ENCODE peak calls at places on chromosomes 11 and 22, in seven cellular contexts. J is cardiac muscle cell, K is heart left ventricle, P is endodermal cell, B is neural progenitor cell, A is A549, D is Peyer's patch. O is an unnamed sample.

GRCh38 chr22:38187413-38188212 is 6.0 kb upstream of the PLA2G6 start:
- DNase-seq in J (peak), K (no peak), P (no peak), B (no peak), A (no peak), D (no peak), O (no peak)

GRCh38 chr11:28679795-28680194 is 571.6 kb downstream of the METTL15 start:
- DNase-seq in J (peak), K (no peak), P (no peak), B (no peak), A (no peak), D (no peak), O (no peak)

GRCh38 chr22:31155425-31155824 is 4.6 kb upstream of the RNF185 start:
- DNase-seq in J (peak), K (no peak), P (no peak), B (no peak), A (no peak), D (no peak), O (no peak)

GRCh38 chr22:27329471-27329870 is 472.1 kb downstream of the MN1 start:
- DNase-seq in J (no peak), K (no peak), P (peak), B (peak), A (no peak), D (no peak), O (no peak)

GRCh38 chr22:29580200-29580810 is 608 bp downstream of the NIPSNAP1 start:
- DNase-seq in J (no peak), K (no peak), P (peak), B (peak), A (no peak), D (no peak), O (no peak)

GRCh38 chr11:68380786-68381622 is 68.6 kb downstream of the LRP5 start:
- DNase-seq in J (peak), K (peak), P (no peak), B (no peak), A (peak), D (peak), O (no peak)

GRCh38 chr11:67996622-67997459 is 7.1 kb downstream of the UNC93B1 start:
- DNase-seq in J (peak), K (peak), P (peak), B (peak), A (no peak), D (peak), O (no peak)

GRCh38 chr11:115980747-115981475 is 476.7 kb upstream of the CADM1 start:
- DNase-seq in J (no peak), K (no peak), P (no peak), B (no peak), A (no peak), D (no peak), O (no peak)

GRCh38 chr11:109934151-109934550 is 159.0 kb upstream of the ZC3H12C start:
- DNase-seq in J (no peak), K (no peak), P (no peak), B (no peak), A (no peak), D (no peak), O (no peak)

GRCh38 chr11:68872216-68873003 is 30.7 kb upstream of the CPT1A start:
- DNase-seq in J (peak), K (no peak), P (no peak), B (no peak), A (no peak), D (no peak), O (no peak)

GRCh38 chr11:82899957-82900276 is 313 bp downstream of the PRCP start:
- DNase-seq in J (no peak), K (no peak), P (no peak), B (no peak), A (no peak), D (no peak), O (no peak)

GRCh38 chr11:117314840-117315239 is 1.2 kb downstream of the BACE1 start:
- DNase-seq in J (peak), K (no peak), P (peak), B (peak), A (no peak), D (no peak), O (no peak)

GRCh38 chr11:118953265-118953664 is 2.8 kb upstream of the UPK2 start:
- DNase-seq in J (peak), K (no peak), P (peak), B (peak), A (no peak), D (no peak), O (no peak)

GRCh38 chr11:118841469-118842222 is 42.0 kb upstream of the CXCR5 start:
- DNase-seq in J (no peak), K (no peak), P (no peak), B (no peak), A (no peak), D (peak), O (peak)

GRCh38 chr11:112837162-112837826 is 123.9 kb upstream of the NCAM1 start:
- DNase-seq in J (no peak), K (peak), P (peak), B (no peak), A (no peak), D (no peak), O (no peak)

GRCh38 chr11:103907548-103908455 is 128.6 kb upstream of the DDI1 start:
- DNase-seq in J (peak), K (no peak), P (no peak), B (no peak), A (no peak), D (no peak), O (no peak)

GRCh38 chr22:44012172-44012571 is 11.9 kb upstream of the PARVB start:
- DNase-seq in J (no peak), K (no peak), P (no peak), B (no peak), A (no peak), D (no peak), O (no peak)

GRCh38 chr11:43738600-43739409 is 58.3 kb downstream of the HSD17B12 start:
- DNase-seq in J (peak), K (no peak), P (no peak), B (peak), A (no peak), D (no peak), O (no peak)

GRCh38 chr11:75491465-75491864 is 34.3 kb downstream of the GDPD5 start:
- DNase-seq in J (no peak), K (no peak), P (no peak), B (no peak), A (no peak), D (no peak), O (no peak)

GRCh38 chr11:133920109-133920990 is 36.4 kb downstream of the IGSF9B start:
- DNase-seq in J (no peak), K (no peak), P (no peak), B (no peak), A (no peak), D (no peak), O (no peak)

GRCh38 chr22:42992886-42993479 is 22.0 kb downstream of the PACSIN2 start:
- DNase-seq in J (no peak), K (no peak), P (no peak), B (no peak), A (no peak), D (no peak), O (no peak)

GRCh38 chr22:24146190-24146616 is 35.1 kb upstream of the SUSD2 start:
- DNase-seq in J (peak), K (no peak), P (peak), B (peak), A (peak), D (peak), O (no peak)

GRCh38 chr11:6626971-6627761 is 7.9 kb upstream of the TPP1 start:
- DNase-seq in J (no peak), K (peak), P (no peak), B (no peak), A (no peak), D (no peak), O (no peak)

GRCh38 chr22:44026066-44026629 is 2.0 kb downstream of the PARVB start:
- DNase-seq in J (no peak), K (peak), P (no peak), B (no peak), A (no peak), D (no peak), O (no peak)

GRCh38 chr11:124763156-124763947 is 1.3 kb upstream of the ESAM start:
- DNase-seq in J (peak), K (peak), P (peak), B (peak), A (no peak), D (peak), O (peak)

GRCh38 chr11:134560066-134560465 is 148.0 kb upstream of the B3GAT1 start:
- DNase-seq in J (no peak), K (no peak), P (peak), B (no peak), A (no peak), D (no peak), O (no peak)

DNA sequence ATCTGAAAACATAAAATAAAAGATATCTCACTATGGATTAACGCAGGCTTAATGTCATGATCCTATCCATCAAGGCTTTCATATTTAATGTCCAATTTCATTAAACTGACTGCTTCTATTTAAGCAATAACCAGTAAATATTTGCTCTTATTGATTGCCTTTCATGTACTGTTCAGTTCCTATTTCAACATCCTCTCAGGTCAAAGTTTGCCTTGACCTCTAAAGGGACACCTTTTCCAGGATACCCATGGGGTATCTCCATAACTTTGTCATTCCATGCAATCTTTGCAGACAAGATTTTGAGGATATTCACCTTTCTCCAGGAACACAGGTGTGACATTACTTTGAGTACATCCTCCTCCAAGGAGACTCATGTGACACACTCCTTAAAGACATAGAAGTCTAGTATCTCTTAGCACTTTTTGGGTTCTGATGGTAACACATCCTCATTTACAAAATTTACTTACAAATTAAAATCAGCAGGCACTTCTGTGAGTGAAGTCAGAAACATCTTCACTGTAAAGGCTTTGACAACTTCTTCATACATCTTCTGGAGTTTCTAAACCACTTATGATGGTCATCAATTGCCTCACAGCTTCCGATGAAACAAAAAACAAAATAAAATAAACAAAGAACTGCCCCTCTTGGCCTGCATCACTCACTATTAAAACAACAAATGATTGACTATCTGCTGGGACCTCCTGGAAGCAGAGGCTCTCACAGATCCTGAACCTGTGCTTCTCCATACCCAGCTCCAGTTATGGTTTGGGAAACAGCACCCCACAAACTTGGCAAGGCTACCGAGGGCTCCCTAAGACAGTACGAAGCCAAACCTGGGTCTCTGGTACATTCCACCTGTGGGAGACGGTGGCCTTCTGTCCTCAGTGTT is 7.0 kb upstream of the SLC22A25 start:
- DNase-seq in J (no peak), K (no peak), P (no peak), B (no peak), A (no peak), D (no peak), O (no peak)
- TF ChIP-seq CTCF in J (no peak), K (no peak), P (no peak), B (no peak), A (no peak), D (no peak), O (no peak)

GRCh38 chr11:10483174-10483573 is 28.1 kb downstream of the AMPD3 start:
- DNase-seq in J (no peak), K (no peak), P (peak), B (no peak), A (no peak), D (no peak), O (no peak)

GRCh38 chr11:10480026-10480425 is 25.0 kb downstream of the AMPD3 start:
- DNase-seq in J (no peak), K (no peak), P (no peak), B (no peak), A (no peak), D (no peak), O (no peak)

GRCh38 chr11:10480760-10481159 is 25.7 kb downstream of the AMPD3 start:
- DNase-seq in J (no peak), K (no peak), P (no peak), B (no peak), A (no peak), D (no peak), O (no peak)

GRCh38 chr11:10483584-10483983 is 28.5 kb downstream of the AMPD3 start:
- DNase-seq in J (no peak), K (no peak), P (peak), B (no peak), A (no peak), D (no peak), O (no peak)

DNA sequence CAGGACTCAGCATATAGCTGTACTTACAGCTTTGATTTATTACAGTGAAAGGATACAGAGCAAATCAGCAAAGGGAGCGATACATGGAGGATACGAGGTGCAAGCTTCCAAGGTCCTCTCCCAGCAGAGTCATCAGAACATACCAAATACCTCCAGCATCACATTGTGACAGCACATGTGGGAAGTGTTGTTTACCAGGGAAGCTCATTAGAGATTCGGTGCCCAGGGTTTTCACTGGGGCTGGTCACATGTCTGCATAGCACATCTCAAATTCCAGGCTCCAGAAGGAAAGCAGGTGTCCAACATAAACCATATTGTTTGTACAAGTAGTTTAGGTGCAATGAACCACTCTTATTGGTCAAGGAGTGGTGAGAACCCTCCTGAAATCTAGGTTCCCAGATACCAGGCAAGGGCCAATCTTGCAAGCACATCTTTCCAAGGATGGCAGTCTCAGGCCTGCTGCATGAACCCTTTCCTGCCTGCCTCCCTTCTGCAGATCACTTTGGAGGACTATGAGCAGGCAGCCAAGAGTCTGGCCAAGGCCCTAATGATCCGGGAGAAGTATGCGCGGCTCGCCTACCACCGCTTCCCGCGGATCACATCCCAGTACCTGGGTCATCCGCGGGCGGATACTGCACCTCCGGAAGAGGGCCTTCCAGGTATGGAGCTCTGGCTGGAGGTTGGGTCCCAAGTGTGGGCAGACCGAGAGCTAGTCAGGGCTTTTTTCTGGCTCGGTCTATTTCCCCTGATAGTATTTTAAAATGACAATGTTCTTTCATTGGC is 26.7 kb downstream of the AMPD3 start:
- DNase-seq in J (no peak), K (no peak), P (no peak), B (no peak), A (no peak), D (no peak), O (peak)
- H3K27ac ChIP-seq in J (no peak), K (no peak), P (no peak), B (no peak), A (no peak), D (no peak), O (no peak)

GRCh38 chr11:66880484-66881211 is 23.8 kb downstream of the LRFN4 start:
- DNase-seq in J (no peak), K (no peak), P (no peak), B (no peak), A (no peak), D (no peak), O (peak)

GRCh38 chr11:66879583-66879982 is 22.7 kb downstream of the LRFN4 start:
- DNase-seq in J (no peak), K (no peak), P (no peak), B (no peak), A (no peak), D (no peak), O (no peak)

GRCh38 chr11:66882540-66882939 is 25.7 kb downstream of the LRFN4 start:
- DNase-seq in J (no peak), K (no peak), P (no peak), B (no peak), A (no peak), D (no peak), O (no peak)

GRCh38 chr11:66881927-66882452 is 25.1 kb downstream of the LRFN4 start:
- DNase-seq in J (no peak), K (no peak), P (no peak), B (no peak), A (no peak), D (no peak), O (no peak)

GRCh38 chr11:66881436-66881835 is 24.6 kb downstream of the LRFN4 start:
- DNase-seq in J (no peak), K (no peak), P (no peak), B (no peak), A (no peak), D (no peak), O (no peak)
- TF ChIP-seq CTCF in J (no peak), K (no peak), P (no peak), B (no peak), A (no peak), D (no peak), O (no peak)

GRCh38 chr22:20782601-20783299 is 8.8 kb downstream of the SERPIND1 start:
- DNase-seq in J (no peak), K (no peak), P (no peak), B (no peak), A (no peak), D (no peak), O (no peak)
- H3K27ac ChIP-seq in J (no peak), K (no peak), P (no peak), B (no peak), A (no peak), D (no peak), O (no peak)

GRCh38 chr11:111466615-111467014 is 45.6 kb downstream of the BTG4 start:
- DNase-seq in J (no peak), K (no peak), P (no peak), B (no peak), A (no peak), D (no peak), O (no peak)

GRCh38 chr11:111474432-111474831 is 37.8 kb downstream of the BTG4 start:
- DNase-seq in J (no peak), K (no peak), P (no peak), B (no peak), A (no peak), D (no peak), O (no peak)

GRCh38 chr11:111472228-111472627 is 40.0 kb downstream of the BTG4 start:
- DNase-seq in J (no peak), K (no peak), P (no peak), B (no peak), A (no peak), D (no peak), O (no peak)

GRCh38 chr11:111465400-111465799 is 46.8 kb downstream of the BTG4 start:
- DNase-seq in J (no peak), K (no peak), P (no peak), B (no peak), A (no peak), D (no peak), O (no peak)

GRCh38 chr11:111469200-111469599 is 43.0 kb downstream of the BTG4 start:
- DNase-seq in J (no peak), K (no peak), P (no peak), B (no peak), A (no peak), D (no peak), O (no peak)
- TF ChIP-seq CTCF in J (no peak), K (no peak), P (no peak), B (no peak), A (no peak), D (no peak), O (no peak)

DNA sequence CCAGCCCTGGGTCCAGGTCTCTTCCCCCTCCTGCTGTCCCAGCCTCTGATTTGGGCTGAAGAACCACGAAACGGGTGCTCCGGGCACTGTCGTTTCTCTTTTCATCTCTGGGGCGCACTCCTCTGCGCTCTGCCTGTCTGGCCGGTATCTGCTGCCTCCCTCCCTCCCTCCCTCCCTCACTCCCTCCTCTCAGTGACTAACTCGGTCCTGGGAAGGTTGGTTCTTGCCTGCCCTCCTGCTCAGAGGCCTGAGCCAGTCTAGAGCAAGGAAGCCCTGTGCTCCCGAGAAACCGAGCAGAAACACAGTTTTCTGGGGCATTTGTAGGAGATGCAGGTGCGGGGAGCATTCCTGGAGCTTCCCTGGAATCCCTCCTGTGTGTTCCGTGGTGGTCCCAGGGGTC is 1235.2 kb downstream of the BRD1 start:
- DNase-seq in J (no peak), K (no peak), P (no peak), B (no peak), A (no peak), D (no peak), O (no peak)
- H3K27ac ChIP-seq in J (no peak), K (no peak), P (no peak), B (no peak), A (no peak), D (no peak), O (no peak)

GRCh38 chr11:86214710-86215109 is 29.8 kb upstream of the EED start:
- DNase-seq in J (no peak), K (no peak), P (no peak), B (no peak), A (no peak), D (no peak), O (no peak)
- TF ChIP-seq CTCF in J (no peak), K (no peak), P (peak), B (no peak), A (no peak), D (no peak), O (no peak)

DNA sequence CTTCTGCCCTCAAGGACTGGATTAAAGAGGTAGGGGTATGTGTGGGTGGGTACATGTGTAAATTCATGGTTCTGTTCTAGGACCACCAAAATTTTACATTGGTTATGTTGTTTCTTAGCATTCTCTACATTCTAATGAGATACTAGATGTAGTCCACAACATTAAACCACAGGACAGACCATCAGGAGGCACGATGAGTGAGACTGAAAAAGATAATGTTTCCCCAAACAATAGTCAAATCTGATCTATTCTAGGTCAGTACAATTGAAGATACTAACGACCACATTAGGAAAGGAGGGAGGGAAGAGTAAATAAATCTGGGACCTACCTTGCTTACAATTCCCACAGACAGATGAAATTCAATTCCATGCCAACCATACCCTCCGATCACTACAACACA is 42.2 kb downstream of the MRTFA start:
- DNase-seq in J (no peak), K (no peak), P (no peak), B (no peak), A (no peak), D (no peak), O (no peak)
- H3K27ac ChIP-seq in J (peak), K (no peak), P (no peak), B (no peak), A (peak), D (no peak), O (no peak)

O was measured in CD4-positive, alpha-beta T cell.